ENCODE peak calls at places on chromosomes 13 and 19, in five cellular contexts. L, K, X, B and G are unnamed samples. For H3K9me3, the result is how much of the 10 kb centered on the place peaks cover.

GRCh38 chr19:55398200-55398947 is 9.2 kb downstream of the UBE2S start:
- DNase-seq in L (no peak), K (no peak), X (no peak), B (no peak), G (no peak)

GRCh38 chr19:1159864-1160595 is 14.0 kb downstream of the SBNO2 start:
- DNase-seq in X (no peak), L (no peak), K (no peak), B (no peak), G (no peak)

GRCh38 chr19:36152061-36152885 is at the start of gene COX7A1:
- DNase-seq in B (peak), L (no peak), K (no peak), X (peak), G (no peak)

GRCh38 chr19:42423462-42424344 is 3.5 kb downstream of the LIPE start:
- DNase-seq in K (peak), L (peak), X (peak), B (peak), G (peak)

GRCh38 chr19:43313711-43314495 is 39.6 kb upstream of the CD177 start:
- DNase-seq in X (no peak), L (no peak), B (no peak), K (no peak), G (no peak)

GRCh38 chr19:35715981-35716734 is 1.6 kb upstream of the KMT2B start:
- DNase-seq in K (peak), B (peak), X (no peak), L (no peak), G (no peak)

GRCh38 chr19:57708641-57709354 is at the start of gene ZNF154:
- DNase-seq in K (peak), X (peak), B (peak), L (peak), G (no peak)

GRCh38 chr19:16911046-16911445 is 22.2 kb downstream of the F2RL3 start:
- DNase-seq in L (no peak), B (no peak), K (no peak), X (no peak), G (no peak)

GRCh38 chr19:29277107-29277506 is 64.2 kb upstream of the UQCRFS1 start:
- DNase-seq in L (no peak), X (no peak), B (no peak), K (no peak), G (no peak)

GRCh38 chr13:28501547-28501946 is 6.6 kb upstream of the FLT1 start:
- DNase-seq in X (no peak), K (no peak), L (no peak), B (peak), G (no peak)

GRCh38 chr13:21022694-21023325 is 38.6 kb downstream of the LATS2 start:
- DNase-seq in L (no peak), B (no peak), K (no peak), X (no peak), G (no peak)

GRCh38 chr19:2500157-2500556 is 24.2 kb downstream of the GADD45B start:
- DNase-seq in L (no peak), X (no peak), B (no peak), K (no peak), G (no peak)

GRCh38 chr19:34351382-34351802 is 13.6 kb upstream of the GPI start:
- DNase-seq in B (no peak), X (no peak), L (no peak), K (no peak), G (no peak)

GRCh38 chr19:53333071-53333465 is 481 bp upstream of the ZNF845 start:
- DNase-seq in L (no peak), B (peak), K (peak), X (no peak), G (no peak)

GRCh38 chr13:67408823-67409222 is 178.7 kb upstream of the PCDH9 start:
- DNase-seq in B (no peak), L (no peak), X (no peak), K (peak), G (no peak)

GRCh38 chr13:47420568-47420967 is 523.7 kb upstream of the HTR2A start:
- DNase-seq in K (no peak), L (no peak), X (no peak), B (no peak), G (no peak)

GRCh38 chr13:114219406-114219805 is 15.3 kb upstream of the CDC16 start:
- DNase-seq in K (no peak), B (no peak), X (peak), L (no peak), G (no peak)

GRCh38 chr13:50133277-50133953 is 118.2 kb downstream of the KCNRG start:
- DNase-seq in K (no peak), X (no peak), L (peak), B (no peak), G (no peak)

GRCh38 chr19:17766543-17767131 is 15.4 kb downstream of the FCHO1 start:
- DNase-seq in L (peak), K (peak), B (peak), X (peak), G (peak)

GRCh38 chr19:17325881-17326594 is 8.6 kb downstream of the ANO8 start:
- DNase-seq in L (no peak), X (no peak), K (no peak), B (no peak), G (no peak)

GRCh38 chr13:27005556-27005955 is 166.1 kb downstream of the USP12 start:
- DNase-seq in X (no peak), B (no peak), K (no peak), L (no peak), G (no peak)

GRCh38 chr13:106499113-106499512 is 36.3 kb downstream of the EFNB2 start:
- DNase-seq in X (no peak), B (no peak), L (no peak), K (no peak), G (no peak)

GRCh38 chr13:111429064-111429558 is 108.7 kb downstream of the TEX29 start:
- DNase-seq in X (peak), K (peak), L (peak), B (no peak), G (peak)

GRCh38 chr19:44891016-44891882 is at the start of gene TOMM40:
- DNase-seq in X (no peak), K (peak), L (no peak), B (peak), G (peak)

GRCh38 chr19:17488593-17489391 is 18.5 kb downstream of the SLC27A1 start:
- DNase-seq in L (peak), B (peak), X (peak), K (peak), G (peak)

GRCh38 chr13:41780736-41781708 is 179.9 kb downstream of the VWA8 start:
- DNase-seq in K (peak), B (no peak), L (no peak), X (no peak), G (no peak)
- H3K4me3 ChIP-seq in K (peak), B (no peak), L (no peak), X (no peak), G (no peak)

DNA sequence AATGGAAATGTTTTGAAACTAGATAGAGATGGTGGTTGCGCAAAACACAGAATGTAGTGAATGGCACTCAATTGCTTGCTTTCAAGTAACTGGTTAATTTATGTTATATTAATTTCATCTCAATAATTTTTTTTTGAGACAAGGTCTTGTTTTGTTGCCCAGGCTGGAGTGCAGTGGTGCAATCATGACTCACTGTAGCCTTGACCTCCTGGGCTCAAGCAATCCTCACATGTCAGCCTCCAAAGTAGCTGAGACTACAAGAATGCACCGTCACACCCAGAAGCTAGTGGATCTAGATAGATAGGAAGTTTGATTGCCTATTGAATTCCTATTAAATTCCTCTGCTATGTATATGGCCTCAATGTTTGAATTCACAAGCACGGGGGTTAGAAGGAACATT is 26.4 kb upstream of the ADGRE2 start:
- DNase-seq in K (no peak), L (no peak), B (no peak), X (no peak), G (no peak)
- H3K9me3 ChIP-seq in K (under half), L (under half), B (under half), X (under half), G (under half)

GRCh38 chr19:50356691-50357177 is 8.7 kb downstream of the NAPSA start:
- DNase-seq in X (no peak), L (no peak), B (no peak), K (no peak), G (no peak)
- H3K4me3 ChIP-seq in X (no peak), L (no peak), B (peak), K (peak), G (no peak)

GRCh38 chr13:102117175-102117830 is 284.5 kb downstream of the FGF14 start:
- DNase-seq in K (no peak), X (no peak), B (no peak), L (no peak), G (no peak)
- H3K9me3 ChIP-seq in K (under half), X (under half), B (under half), L (under half), G (under half)

GRCh38 chr19:19224150-19224851 is 12.5 kb downstream of the NCAN start:
- DNase-seq in B (no peak), K (no peak), X (no peak), L (no peak), G (no peak)

GRCh38 chr19:19223636-19224035 is 11.9 kb downstream of the NCAN start:
- DNase-seq in B (no peak), K (no peak), X (no peak), L (no peak), G (no peak)

GRCh38 chr19:19226204-19226603 is 14.4 kb downstream of the NCAN start:
- DNase-seq in X (no peak), K (no peak), L (no peak), B (no peak), G (no peak)

GRCh38 chr19:19226663-19227062 is 14.9 kb downstream of the NCAN start:
- DNase-seq in K (no peak), L (no peak), X (no peak), B (no peak), G (no peak)

GRCh38 chr19:19224852-19225494 is 13.2 kb downstream of the NCAN start:
- DNase-seq in B (peak), L (peak), K (peak), X (peak), G (peak)
- H3K4me3 ChIP-seq in B (peak), L (no peak), K (peak), X (no peak), G (peak)

GRCh38 chr13:31105020-31105800 is 56.5 kb downstream of the HSPH1 start:
- DNase-seq in L (no peak), K (no peak), B (no peak), X (no peak), G (no peak)
- H3K9me3 ChIP-seq in L (under half), K (under half), B (under half), X (under half), G (under half)

GRCh38 chr13:113205428-113205931 is 3.0 kb downstream of the PCID2 start:
- DNase-seq in B (no peak), X (peak), L (no peak), K (peak), G (no peak)
- H3K4me3 ChIP-seq in B (peak), X (no peak), L (no peak), K (peak), G (no peak)